ENCODE peak calls at places on chromosomes 1 and 21, in four cellular contexts. U, I, P and Q are unnamed samples. For H3K27me3, the result is how much of the 10 kb centered on the place peaks cover.

GRCh38 chr1:221683681-221684080 is 58.2 kb downstream of the DUSP10 start:
- DNase-seq in U (no peak), P (no peak), I (no peak), Q (no peak)

GRCh38 chr1:92030701-92031107 is 919 bp downstream of the EPHX4 start:
- DNase-seq in P (peak), I (no peak), U (no peak), Q (peak)

GRCh38 chr1:236425031-236425663 is 31.1 kb downstream of the EDARADD start:
- DNase-seq in U (no peak), P (no peak), I (no peak), Q (no peak)

GRCh38 chr1:237953238-237953637 is 62.5 kb upstream of the ZP4 start:
- DNase-seq in U (no peak), I (no peak), P (no peak), Q (peak)

GRCh38 chr1:245843101-245843500 is 664.0 kb downstream of the SMYD3 start:
- DNase-seq in P (no peak), I (no peak), U (no peak), Q (no peak)

GRCh38 chr1:231240531-231240882 is 505 bp upstream of the GNPAT start:
- DNase-seq in I (no peak), P (peak), U (no peak), Q (no peak)

GRCh38 chr1:65421341-65422174 is 1.1 kb downstream of the LEPR start:
- DNase-seq in P (no peak), I (no peak), U (no peak), Q (no peak)

GRCh38 chr1:202255343-202255742 is 61.7 kb downstream of the LGR6 start:
- DNase-seq in P (no peak), U (no peak), I (no peak), Q (no peak)

GRCh38 chr1:41481109-41481775 is 3.2 kb downstream of the EDN2 start:
- DNase-seq in I (no peak), U (no peak), P (no peak), Q (no peak)

GRCh38 chr1:160522622-160523345 is at the start of gene SLAMF6:
- DNase-seq in P (no peak), U (no peak), I (no peak), Q (no peak)

GRCh38 chr1:189597083-189597482 is 880.6 kb downstream of the BRINP3 start:
- DNase-seq in U (no peak), I (no peak), P (peak), Q (no peak)

GRCh38 chr1:6028042-6028895 is 17.4 kb upstream of the KCNAB2 start:
- DNase-seq in P (no peak), U (no peak), I (no peak), Q (no peak)

GRCh38 chr1:234730110-234730509 is 120.1 kb upstream of the IRF2BP2 start:
- DNase-seq in U (peak), I (no peak), P (no peak), Q (no peak)

GRCh38 chr1:225378880-225379279 is 49.0 kb downstream of the LBR start:
- DNase-seq in U (no peak), P (no peak), I (no peak), Q (peak)

GRCh38 chr1:215749423-215749822 is 182.3 kb downstream of the KCTD3 start:
- DNase-seq in I (no peak), P (no peak), U (no peak), Q (peak)

GRCh38 chr1:2080140-2080539 is 29.9 kb downstream of the PRKCZ start:
- DNase-seq in I (no peak), U (no peak), P (no peak), Q (no peak)

GRCh38 chr1:2082064-2082463 is 31.9 kb downstream of the PRKCZ start:
- DNase-seq in P (no peak), I (no peak), U (no peak), Q (no peak)

GRCh38 chr1:2081326-2081885 is 31.2 kb downstream of the PRKCZ start:
- DNase-seq in I (no peak), U (no peak), P (no peak), Q (no peak)

GRCh38 chr1:2079396-2080085 is 29.3 kb downstream of the PRKCZ start:
- DNase-seq in I (no peak), U (no peak), P (no peak), Q (no peak)

GRCh38 chr1:2080884-2081283 is 30.7 kb downstream of the PRKCZ start:
- DNase-seq in U (no peak), I (no peak), P (no peak), Q (no peak)
- H3K27ac ChIP-seq in U (no peak), I (no peak), P (no peak), Q (no peak)

GRCh38 chr1:13228343-13228781 is 2.4 kb upstream of the PRAMEF18 start:
- DNase-seq in I (no peak), P (peak), U (no peak), Q (no peak)
- TF ChIP-seq CTCF in I (peak), P (peak), U (no peak), Q (peak)

DNA sequence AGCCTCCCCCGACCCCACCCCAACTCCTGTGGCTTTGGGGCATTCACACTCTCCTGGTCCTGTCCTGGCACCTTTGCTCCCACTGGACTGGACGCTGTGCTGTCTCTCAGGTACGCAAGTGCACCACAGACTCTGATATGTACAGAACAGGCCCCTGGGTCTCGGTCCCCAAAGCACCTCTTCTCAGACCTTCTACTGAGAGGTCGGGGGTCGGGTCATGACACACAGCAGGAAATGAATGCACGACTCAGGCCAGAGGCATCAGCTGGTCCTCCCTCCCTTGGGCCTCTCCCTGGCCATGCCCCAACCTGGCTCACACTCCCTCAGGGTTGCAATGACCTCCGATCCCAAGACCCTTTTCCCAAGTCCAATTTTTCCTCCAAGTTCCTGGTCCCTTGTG is 1.8 kb upstream of the KRTAP10-12 start:
- DNase-seq in P (no peak), U (no peak), I (no peak), Q (no peak)
- H3K27me3 ChIP-seq in P (half or more), U (under half), I (under half), Q (under half)

GRCh38 chr1:1972976-1973715 is 30.4 kb downstream of the CFAP74 start:
- DNase-seq in U (no peak), P (no peak), I (no peak), Q (no peak)
- H3K27ac ChIP-seq in U (no peak), P (no peak), I (no peak), Q (no peak)

GRCh38 chr1:1033009-1033587 is 13.2 kb downstream of the AGRN start:
- DNase-seq in I (peak), U (peak), P (no peak), Q (peak)
- TF ChIP-seq CTCF in I (peak), U (peak), P (peak), Q (peak)

GRCh38 chr1:29925058-29925457 is 688.7 kb downstream of the PTPRU start:
- DNase-seq in P (no peak), I (no peak), U (no peak), Q (no peak)
- H3K27me3 ChIP-seq in P (under half), I (under half), U (under half), Q (under half)